ENCODE peak calls at places on chromosomes 2 and 18, in eight cellular contexts. One of them, this sample, is unnamed.

GRCh38 chr2:237955640-237956401 is 11.0 kb upstream of the UBE2F start:
- DNase-seq in T-helper 17 cell: no peak
- DNase-seq in ELF-1: peak
- DNase-seq in ELR: no peak
- DNase-seq in DMS153: no peak
- DNase-seq in substantia nigra: no peak
- DNase-seq in T-helper 2 cell: no peak
- DNase-seq in SW480: no peak
- DNase-seq in this sample: no peak

GRCh38 chr2:136286423-136286822 is 168.5 kb upstream of the CXCR4 start:
- DNase-seq in T-helper 17 cell: no peak
- DNase-seq in ELF-1: no peak
- DNase-seq in ELR: no peak
- DNase-seq in DMS153: no peak
- DNase-seq in substantia nigra: no peak
- DNase-seq in T-helper 2 cell: no peak
- DNase-seq in SW480: no peak
- DNase-seq in this sample: no peak

GRCh38 chr2:201996006-201996405 is 37.6 kb upstream of the FZD7 start:
- DNase-seq in T-helper 17 cell: no peak
- DNase-seq in ELF-1: peak
- DNase-seq in ELR: no peak
- DNase-seq in DMS153: no peak
- DNase-seq in substantia nigra: no peak
- DNase-seq in T-helper 2 cell: no peak
- DNase-seq in SW480: no peak
- DNase-seq in this sample: no peak

GRCh38 chr2:96810783-96811192 is 5.3 kb upstream of the CNNM3 start:
- DNase-seq in T-helper 17 cell: no peak
- DNase-seq in ELF-1: no peak
- DNase-seq in ELR: no peak
- DNase-seq in DMS153: no peak
- DNase-seq in substantia nigra: no peak
- DNase-seq in T-helper 2 cell: no peak
- DNase-seq in SW480: no peak
- DNase-seq in this sample: no peak

GRCh38 chr2:25304339-25304728 is 37.4 kb downstream of the DNMT3A start:
- DNase-seq in T-helper 17 cell: no peak
- DNase-seq in ELF-1: peak
- DNase-seq in ELR: no peak
- DNase-seq in DMS153: no peak
- DNase-seq in substantia nigra: no peak
- DNase-seq in T-helper 2 cell: no peak
- DNase-seq in SW480: no peak
- DNase-seq in this sample: no peak

GRCh38 chr2:189870396-189871089 is 86.3 kb downstream of the PMS1 start:
- DNase-seq in T-helper 17 cell: no peak
- DNase-seq in ELF-1: no peak
- DNase-seq in ELR: no peak
- DNase-seq in DMS153: no peak
- DNase-seq in substantia nigra: no peak
- DNase-seq in T-helper 2 cell: no peak
- DNase-seq in SW480: no peak
- DNase-seq in this sample: no peak

GRCh38 chr2:35931626-35932025 is 424.0 kb upstream of the CRIM1 start:
- DNase-seq in T-helper 17 cell: no peak
- DNase-seq in ELF-1: no peak
- DNase-seq in ELR: no peak
- DNase-seq in DMS153: no peak
- DNase-seq in substantia nigra: no peak
- DNase-seq in T-helper 2 cell: no peak
- DNase-seq in SW480: no peak
- DNase-seq in this sample: no peak

GRCh38 chr18:10588975-10589374 is 63.1 kb downstream of the NAPG start:
- DNase-seq in T-helper 17 cell: no peak
- DNase-seq in ELF-1: no peak
- DNase-seq in ELR: no peak
- DNase-seq in DMS153: no peak
- DNase-seq in substantia nigra: no peak
- DNase-seq in T-helper 2 cell: no peak
- DNase-seq in SW480: peak
- DNase-seq in this sample: peak

GRCh38 chr18:24270937-24271380 is 126.7 kb downstream of the OSBPL1A start:
- DNase-seq in T-helper 17 cell: no peak
- DNase-seq in ELF-1: peak
- DNase-seq in ELR: peak
- DNase-seq in DMS153: no peak
- DNase-seq in substantia nigra: no peak
- DNase-seq in T-helper 2 cell: no peak
- DNase-seq in SW480: peak
- DNase-seq in this sample: no peak

GRCh38 chr2:172554352-172555271 is 1.3 kb upstream of the PDK1 start:
- DNase-seq in T-helper 17 cell: no peak
- DNase-seq in ELF-1: peak
- DNase-seq in ELR: peak
- DNase-seq in DMS153: no peak
- DNase-seq in substantia nigra: no peak
- DNase-seq in T-helper 2 cell: no peak
- DNase-seq in SW480: no peak
- DNase-seq in this sample: no peak